ENCODE peak calls at places on chromosome 12, in eight cellular contexts. L, T, S, M, E, A, V and W are unnamed samples. For H3K9me3, the result is how much of the 10 kb centered on the place peaks cover.

GRCh38 chr12:114918535-114919233 is 234.7 kb upstream of the TBX3 start:
- DNase-seq in E (no peak), S (no peak), M (no peak), A (peak), L (no peak), T (peak), V (peak), W (peak)

GRCh38 chr12:9922429-9922828 is 9.7 kb downstream of the CLEC2A start:
- DNase-seq in A (no peak), T (no peak), S (no peak), M (no peak), L (no peak), E (no peak), V (no peak), W (no peak)

GRCh38 chr12:129381717-129382116 is 522.1 kb downstream of the TMEM132D start:
- DNase-seq in S (no peak), M (no peak), V (no peak), L (no peak), A (no peak), E (no peak), T (no peak), W (no peak)

GRCh38 chr12:110282956-110283817 is 2.1 kb downstream of the ATP2A2 start:
- DNase-seq in M (no peak), T (no peak), E (no peak), A (no peak), S (no peak), L (no peak), V (peak), W (peak)

GRCh38 chr12:64891629-64892028 is 67.2 kb downstream of the TBC1D30 start:
- DNase-seq in T (no peak), A (no peak), M (no peak), E (no peak), S (peak), V (no peak), L (no peak), W (no peak)

GRCh38 chr12:9223830-9224229 is 15.6 kb upstream of the PZP start:
- DNase-seq in A (no peak), E (no peak), S (no peak), V (no peak), L (no peak), M (no peak), T (no peak), W (no peak)

GRCh38 chr12:107477946-107478610 is 207.5 kb upstream of the PWP1 start:
- DNase-seq in T (no peak), V (no peak), E (no peak), L (no peak), S (no peak), A (no peak), M (no peak), W (no peak)

GRCh38 chr12:95473440-95473946 is 459 bp upstream of the METAP2 start:
- DNase-seq in T (no peak), E (peak), A (peak), V (peak), L (no peak), M (peak), S (peak), W (peak)

GRCh38 chr12:54146506-54147145 is 42.2 kb downstream of the SMUG1 start:
- DNase-seq in L (peak), S (no peak), E (no peak), T (no peak), A (no peak), V (no peak), M (no peak), W (no peak)

GRCh38 chr12:118271770-118272417 is 100.8 kb downstream of the TAOK3 start:
- DNase-seq in L (no peak), A (no peak), M (no peak), E (no peak), V (no peak), S (no peak), T (no peak), W (no peak)

GRCh38 chr12:65685514-65685913 is 138.8 kb upstream of the HMGA2 start:
- DNase-seq in L (no peak), A (peak), E (no peak), S (no peak), M (no peak), T (no peak), V (peak), W (peak)

GRCh38 chr12:50764861-50765324 is 992 bp downstream of the ATF1 start:
- DNase-seq in M (peak), L (no peak), V (peak), S (no peak), A (peak), E (no peak), T (peak), W (peak)

GRCh38 chr12:122293081-122293480 is 26.8 kb upstream of the VPS33A start:
- DNase-seq in L (no peak), A (no peak), E (no peak), M (no peak), V (no peak), T (no peak), S (no peak), W (no peak)

GRCh38 chr12:5187136-5187535 is 143.5 kb downstream of the KCNA5 start:
- DNase-seq in T (no peak), E (no peak), A (no peak), L (no peak), S (no peak), V (no peak), M (no peak), W (no peak)

GRCh38 chr12:49295087-49296001 is at the start of gene PRPH:
- DNase-seq in M (no peak), T (no peak), A (no peak), V (no peak), E (no peak), S (peak), L (peak), W (no peak)

GRCh38 chr12:98574110-98574509 is 19.4 kb upstream of the SLC25A3 start:
- DNase-seq in E (no peak), V (no peak), A (no peak), L (no peak), M (peak), S (no peak), T (no peak), W (no peak)

GRCh38 chr12:49092086-49092815 is 2.4 kb downstream of the DHH start:
- DNase-seq in E (peak), A (peak), S (peak), M (no peak), T (no peak), L (no peak), V (peak), W (peak)

GRCh38 chr12:53623986-53624385 is 2.2 kb downstream of the ATF7 start:
- DNase-seq in E (no peak), M (peak), A (peak), T (peak), V (peak), L (no peak), S (no peak), W (peak)

GRCh38 chr12:50231346-50231745 is 52.0 kb downstream of the LIMA1 start:
- DNase-seq in V (no peak), A (no peak), E (no peak), L (no peak), S (no peak), T (no peak), M (no peak), W (no peak)

GRCh38 chr12:31989571-31989970 is 30.4 kb downstream of the RESF1 start:
- DNase-seq in M (no peak), T (no peak), L (no peak), V (no peak), E (no peak), S (no peak), A (no peak), W (no peak)

GRCh38 chr12:67671892-67672291 is 23.3 kb downstream of the DYRK2 start:
- DNase-seq in T (no peak), L (no peak), M (no peak), V (no peak), S (no peak), A (no peak), E (no peak), W (no peak)

GRCh38 chr12:12913626-12914388 is 22.4 kb downstream of the GPRC5A start:
- DNase-seq in V (no peak), A (no peak), S (no peak), L (no peak), M (no peak), T (no peak), E (no peak), W (no peak)

GRCh38 chr12:65368071-65368470 is 89.6 kb downstream of the MSRB3 start:
- DNase-seq in L (no peak), V (no peak), E (peak), T (peak), S (peak), A (no peak), M (no peak), W (no peak)

GRCh38 chr12:48750769-48751356 is 34.4 kb upstream of the CCNT1 start:
- DNase-seq in M (no peak), T (no peak), L (no peak), V (no peak), A (peak), E (no peak), S (no peak), W (no peak)

GRCh38 chr12:13362260-13362841 is 165.8 kb downstream of the EMP1 start:
- DNase-seq in E (peak), M (peak), T (peak), L (no peak), V (peak), A (peak), S (peak), W (peak)

GRCh38 chr12:52495385-52495784 is 2.3 kb upstream of the KRT6A start:
- DNase-seq in M (no peak), E (no peak), T (no peak), S (peak), V (no peak), L (no peak), A (no peak), W (no peak)

GRCh38 chr12:84694111-84694510 is 218.5 kb downstream of the SLC6A15 start:
- DNase-seq in M (no peak), V (no peak), E (no peak), T (peak), S (no peak), A (no peak), L (no peak), W (no peak)

GRCh38 chr12:105253882-105254513 is 18.0 kb upstream of the APPL2 start:
- DNase-seq in L (no peak), A (peak), V (peak), M (no peak), E (no peak), S (no peak), T (peak), W (peak)

GRCh38 chr12:113422030-113422900 is at the start of gene SDSL:
- DNase-seq in M (peak), S (peak), L (peak), V (peak), A (peak), T (peak), E (peak), W (peak)

GRCh38 chr12:116710367-116710766 is 27.5 kb downstream of the SPRING1 start:
- DNase-seq in A (no peak), T (no peak), L (no peak), M (no peak), S (no peak), V (no peak), E (no peak), W (no peak)

GRCh38 chr12:44835641-44836379 is 40.3 kb downstream of the NELL2 start:
- DNase-seq in A (no peak), T (peak), V (no peak), L (no peak), E (no peak), M (no peak), S (no peak), W (no peak)

GRCh38 chr12:65449400-65449799 is 170.9 kb downstream of the MSRB3 start:
- DNase-seq in S (no peak), M (no peak), A (peak), V (peak), T (peak), E (no peak), L (no peak), W (peak)

GRCh38 chr12:78385541-78385940 is 479.0 kb upstream of the SYT1 start:
- DNase-seq in V (no peak), S (no peak), E (no peak), A (peak), T (no peak), L (no peak), M (no peak), W (peak)

GRCh38 chr12:12081836-12082497 is 11.2 kb downstream of the BCL2L14 start:
- DNase-seq in T (no peak), S (peak), E (peak), L (no peak), V (peak), A (peak), M (peak), W (peak)

GRCh38 chr12:50220357-50221061 is 53.3 kb upstream of the CERS5 start:
- DNase-seq in S (peak), L (no peak), E (no peak), T (peak), V (peak), A (peak), M (no peak), W (peak)

GRCh38 chr12:79944565-79944964 is 9.7 kb upstream of the PPP1R12A start:
- DNase-seq in M (no peak), T (no peak), S (no peak), E (no peak), V (no peak), A (no peak), L (no peak), W (no peak)

GRCh38 chr12:63068857-63069442 is 82.1 kb downstream of the AVPR1A start:
- DNase-seq in S (peak), V (peak), M (no peak), T (peak), L (no peak), E (peak), A (peak), W (peak)

GRCh38 chr12:42483534-42483857 is 106.0 kb downstream of the PRICKLE1 start:
- DNase-seq in S (no peak), A (peak), L (peak), M (no peak), T (no peak), V (no peak), E (peak), W (peak)

GRCh38 chr12:42484996-42485395 is 104.5 kb downstream of the PRICKLE1 start:
- DNase-seq in L (no peak), M (no peak), A (peak), S (no peak), E (no peak), V (peak), T (no peak), W (no peak)

GRCh38 chr12:42481368-42481767 is 108.2 kb downstream of the PRICKLE1 start:
- DNase-seq in S (peak), M (no peak), E (no peak), T (no peak), A (no peak), L (no peak), V (no peak), W (no peak)

GRCh38 chr12:42482820-42483533 is 106.6 kb downstream of the PRICKLE1 start:
- DNase-seq in L (peak), V (peak), T (peak), M (peak), E (peak), A (peak), S (peak), W (peak)

GRCh38 chr12:42482086-42482819 is 107.3 kb downstream of the PRICKLE1 start:
- DNase-seq in A (peak), L (peak), V (no peak), T (peak), M (no peak), S (peak), E (no peak), W (peak)
- H3K9ac ChIP-seq in A (peak), L (peak), V (peak), T (peak), M (no peak), S (no peak), E (no peak), W (peak)

GRCh38 chr12:133204264-133204603 is 22.9 kb downstream of the ZNF268 start:
- DNase-seq in V (no peak), L (no peak), A (no peak), M (no peak), T (no peak), E (no peak), S (no peak), W (no peak)
- H3K9me3 ChIP-seq in V (half or more), L (half or more), A (half or more), M (under half), T (half or more), E (half or more), S (half or more), W (half or more)

GRCh38 chr12:120468271-120468845 is 1.2 kb downstream of the SRSF9 start:
- DNase-seq in M (peak), A (peak), S (peak), T (peak), V (peak), E (peak), L (no peak), W (peak)

GRCh38 chr12:120469450-120470149 is at the start of gene SRSF9:
- DNase-seq in L (peak), S (peak), M (peak), V (peak), T (peak), E (peak), A (peak), W (peak)

GRCh38 chr12:120468846-120469449 is 600 bp downstream of the SRSF9 start:
- DNase-seq in M (peak), L (peak), V (peak), E (peak), S (no peak), A (peak), T (no peak), W (peak)

GRCh38 chr12:120466560-120467315 is 2.8 kb downstream of the SRSF9 start:
- DNase-seq in V (peak), S (peak), M (peak), T (no peak), A (peak), E (no peak), L (no peak), W (peak)

DNA sequence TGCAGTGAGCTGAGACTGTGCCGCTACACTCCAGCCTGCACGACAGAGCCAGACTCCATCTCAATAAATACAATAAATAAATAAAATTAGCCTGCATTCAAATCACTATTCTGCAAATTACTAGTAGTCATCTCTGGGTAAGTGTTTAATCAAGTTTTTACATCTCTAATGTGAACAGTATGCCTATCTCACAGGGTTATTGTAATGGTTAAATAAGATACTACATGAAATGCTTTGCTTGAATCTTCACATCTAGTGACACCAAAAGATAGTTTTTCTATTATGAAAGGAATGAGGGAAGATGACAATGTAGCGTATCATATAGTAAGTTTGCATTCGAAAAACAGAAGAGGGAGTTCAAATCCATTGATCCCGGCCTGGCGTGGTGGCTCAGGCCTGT is 2.1 kb downstream of the SRSF9 start:
- DNase-seq in S (no peak), E (no peak), T (no peak), M (no peak), V (no peak), L (no peak), A (no peak), W (no peak)
- H3K9ac ChIP-seq in S (no peak), E (peak), T (no peak), M (no peak), V (peak), L (no peak), A (no peak), W (peak)

GRCh38 chr12:34407813-34408212 is 385.5 kb downstream of the ALG10 start:
- DNase-seq in T (no peak), S (no peak), L (no peak), A (no peak), V (no peak), E (no peak), M (no peak), W (no peak)
- H3K9me3 ChIP-seq in T (under half), S (under half), L (under half), A (under half), V (half or more), E (under half), M (under half), W (half or more)

GRCh38 chr12:89376202-89376529 is 23.9 kb upstream of the DUSP6 start:
- DNase-seq in V (no peak), A (no peak), S (no peak), M (no peak), E (no peak), T (no peak), L (no peak), W (no peak)
- H3K9ac ChIP-seq in V (no peak), A (no peak), S (no peak), M (peak), E (no peak), T (no peak), L (no peak), W (no peak)

DNA sequence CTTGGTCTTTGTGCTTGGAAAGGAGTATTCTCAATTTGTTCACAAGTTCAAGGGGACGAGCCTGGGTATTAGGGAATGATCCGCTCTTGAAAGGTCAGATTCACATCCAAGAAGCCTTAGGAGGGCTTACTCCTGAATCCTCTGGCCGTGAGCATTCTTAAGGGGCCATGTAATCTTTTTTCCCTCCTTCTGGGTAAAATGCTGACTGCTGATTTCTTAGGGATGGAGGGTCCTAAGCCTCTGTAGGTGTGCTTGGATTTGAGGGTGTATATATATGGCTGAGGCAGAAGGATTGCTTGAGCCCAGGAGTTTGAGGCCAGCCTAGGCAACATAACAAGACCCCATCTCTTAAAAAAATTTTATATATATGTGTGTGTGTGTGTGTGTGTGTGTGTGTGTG is 149.1 kb downstream of the TSPAN9 start:
- DNase-seq in S (no peak), M (no peak), E (no peak), L (no peak), A (no peak), T (no peak), V (peak), W (no peak)
- H3K9me3 ChIP-seq in S (under half), M (under half), E (under half), L (under half), A (under half), T (under half), V (under half), W (under half)

GRCh38 chr12:76074701-76075336 is 9.7 kb downstream of the NAP1L1 start:
- DNase-seq in A (no peak), M (no peak), V (no peak), L (no peak), T (no peak), E (no peak), S (no peak), W (no peak)
- H3K9ac ChIP-seq in A (no peak), M (no peak), V (no peak), L (no peak), T (no peak), E (no peak), S (no peak), W (no peak)

GRCh38 chr12:73262788-73263381 is 990.7 kb downstream of the TRHDE start:
- DNase-seq in E (no peak), V (no peak), T (no peak), A (no peak), L (no peak), S (no peak), M (no peak), W (no peak)
- H3K9me3 ChIP-seq in E (under half), V (under half), T (under half), A (under half), L (under half), S (under half), M (under half), W (under half)

DNA sequence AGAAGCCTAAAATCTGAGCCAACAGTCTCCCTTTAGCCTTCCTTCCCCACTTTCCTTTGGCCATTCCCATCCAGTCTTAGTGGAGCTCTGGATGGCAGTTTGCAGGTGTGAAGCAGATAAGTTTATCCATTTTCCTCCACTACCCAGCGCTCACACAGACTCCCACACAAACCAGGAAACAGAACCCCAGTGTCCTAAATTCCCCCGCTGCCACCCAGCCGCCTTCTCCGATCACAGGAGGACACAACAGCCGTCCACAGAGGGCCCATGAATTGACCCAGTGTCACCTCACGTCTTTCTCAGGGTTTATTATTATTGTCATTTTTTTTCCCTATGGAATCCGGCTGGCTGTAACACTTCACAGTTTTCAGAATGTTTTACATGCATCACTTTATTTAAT is 16.4 kb downstream of the CD9 start:
- DNase-seq in A (no peak), E (no peak), L (no peak), T (no peak), V (no peak), S (no peak), M (no peak), W (no peak)
- H3K9ac ChIP-seq in A (no peak), E (no peak), L (peak), T (peak), V (peak), S (no peak), M (peak), W (no peak)

DNA sequence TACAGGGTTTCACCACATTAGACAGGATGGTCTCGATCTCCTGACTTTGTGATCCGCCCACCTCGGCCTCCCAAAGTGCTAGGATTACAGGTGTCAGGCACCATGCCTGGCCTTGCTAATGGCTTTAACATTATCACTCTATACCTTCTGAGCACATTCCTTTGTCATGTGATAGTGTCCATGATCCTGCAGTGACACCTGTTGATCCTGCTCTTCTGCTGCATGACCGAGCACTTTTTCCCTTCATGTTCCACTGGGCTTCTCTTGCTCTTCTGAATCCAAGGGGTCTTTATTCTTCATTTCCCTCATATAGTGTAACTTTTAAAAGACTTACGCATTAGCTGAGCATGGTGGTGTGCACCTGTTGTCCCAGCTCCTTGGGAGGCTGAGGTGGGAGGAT is 11.6 kb downstream of the ZNF268 start:
- DNase-seq in V (no peak), S (no peak), T (no peak), L (no peak), M (no peak), E (no peak), A (no peak), W (no peak)
- H3K9me3 ChIP-seq in V (half or more), S (under half), T (half or more), L (under half), M (under half), E (half or more), A (half or more), W (half or more)